ENCODE peak calls at places on chromosomes 13 and 19, in eight cellular contexts. One of them, this sample, is unnamed.

GRCh38 chr19:15432018-15432494 is 13.3 kb upstream of the AKAP8L start:
- DNase-seq in NCI-H1436 treated with DMSO at 0.1 percent for 48 hours: no peak
- DNase-seq in nucleus accumbens: no peak
- DNase-seq in left lung: no peak
- DNase-seq in right lobe of liver: no peak
- DNase-seq in NCI-H1048: no peak
- DNase-seq in CD8-positive, alpha-beta memory T cell: no peak
- DNase-seq in smooth muscle cell of the brain vasculature: no peak
- DNase-seq in this sample: no peak

GRCh38 chr19:15820646-15821045 is 5.2 kb upstream of the OR10H1 start:
- DNase-seq in NCI-H1436 treated with DMSO at 0.1 percent for 48 hours: no peak
- DNase-seq in nucleus accumbens: no peak
- DNase-seq in left lung: no peak
- DNase-seq in right lobe of liver: no peak
- DNase-seq in NCI-H1048: no peak
- DNase-seq in CD8-positive, alpha-beta memory T cell: no peak
- DNase-seq in smooth muscle cell of the brain vasculature: no peak
- DNase-seq in this sample: no peak

GRCh38 chr13:20607015-20607414 is 40.1 kb downstream of the IFT88 start:
- DNase-seq in NCI-H1436 treated with DMSO at 0.1 percent for 48 hours: no peak
- DNase-seq in nucleus accumbens: no peak
- DNase-seq in left lung: no peak
- DNase-seq in right lobe of liver: no peak
- DNase-seq in NCI-H1048: no peak
- DNase-seq in CD8-positive, alpha-beta memory T cell: no peak
- DNase-seq in smooth muscle cell of the brain vasculature: no peak
- DNase-seq in this sample: no peak

GRCh38 chr19:35752746-35753350 is 4.0 kb downstream of the HSPB6 start:
- DNase-seq in NCI-H1436 treated with DMSO at 0.1 percent for 48 hours: no peak
- DNase-seq in nucleus accumbens: no peak
- DNase-seq in left lung: no peak
- DNase-seq in right lobe of liver: peak
- DNase-seq in NCI-H1048: no peak
- DNase-seq in CD8-positive, alpha-beta memory T cell: no peak
- DNase-seq in smooth muscle cell of the brain vasculature: no peak
- DNase-seq in this sample: no peak

GRCh38 chr19:8393871-8394250 is 3.7 kb downstream of the RAB11B start:
- DNase-seq in NCI-H1436 treated with DMSO at 0.1 percent for 48 hours: no peak
- DNase-seq in nucleus accumbens: peak
- DNase-seq in left lung: no peak
- DNase-seq in right lobe of liver: no peak
- DNase-seq in NCI-H1048: no peak
- DNase-seq in CD8-positive, alpha-beta memory T cell: no peak
- DNase-seq in smooth muscle cell of the brain vasculature: no peak
- DNase-seq in this sample: no peak

GRCh38 chr13:87674143-87674772 is 3.1 kb downstream of the SLITRK5 start:
- DNase-seq in NCI-H1436 treated with DMSO at 0.1 percent for 48 hours: no peak
- DNase-seq in nucleus accumbens: no peak
- DNase-seq in left lung: no peak
- DNase-seq in right lobe of liver: no peak
- DNase-seq in NCI-H1048: no peak
- DNase-seq in CD8-positive, alpha-beta memory T cell: no peak
- DNase-seq in smooth muscle cell of the brain vasculature: no peak
- DNase-seq in this sample: no peak

GRCh38 chr13:23993439-23993980 is 96.2 kb upstream of the C1QTNF9B start:
- DNase-seq in NCI-H1436 treated with DMSO at 0.1 percent for 48 hours: no peak
- DNase-seq in nucleus accumbens: no peak
- DNase-seq in left lung: no peak
- DNase-seq in right lobe of liver: no peak
- DNase-seq in NCI-H1048: no peak
- DNase-seq in CD8-positive, alpha-beta memory T cell: no peak
- DNase-seq in smooth muscle cell of the brain vasculature: no peak
- DNase-seq in this sample: no peak

GRCh38 chr13:39773833-39774232 is 118.4 kb downstream of the COG6 start:
- DNase-seq in NCI-H1436 treated with DMSO at 0.1 percent for 48 hours: no peak
- DNase-seq in nucleus accumbens: no peak
- DNase-seq in left lung: no peak
- DNase-seq in right lobe of liver: no peak
- DNase-seq in NCI-H1048: no peak
- DNase-seq in CD8-positive, alpha-beta memory T cell: no peak
- DNase-seq in smooth muscle cell of the brain vasculature: no peak
- DNase-seq in this sample: no peak

GRCh38 chr19:41575998-41576397 is at the start of gene CEACAM21:
- DNase-seq in NCI-H1436 treated with DMSO at 0.1 percent for 48 hours: no peak
- DNase-seq in nucleus accumbens: no peak
- DNase-seq in left lung: peak
- DNase-seq in right lobe of liver: peak
- DNase-seq in NCI-H1048: no peak
- DNase-seq in CD8-positive, alpha-beta memory T cell: no peak
- DNase-seq in smooth muscle cell of the brain vasculature: no peak
- DNase-seq in this sample: peak

GRCh38 chr19:3644351-3645066 is 17.9 kb upstream of the CACTIN start:
- DNase-seq in NCI-H1436 treated with DMSO at 0.1 percent for 48 hours: no peak
- DNase-seq in nucleus accumbens: peak
- DNase-seq in left lung: no peak
- DNase-seq in right lobe of liver: peak
- DNase-seq in NCI-H1048: no peak
- DNase-seq in CD8-positive, alpha-beta memory T cell: no peak
- DNase-seq in smooth muscle cell of the brain vasculature: no peak
- DNase-seq in this sample: peak